ENCODE peak calls at places on chromosome 2, in eight cellular contexts. X is suprapubic skin, J is stomach, U is A549, P is sigmoid colon, D is esophagus muscularis mucosa, M is H1, K is HepG2. Y is an unnamed sample.

GRCh38 chr2:164621761-164622105 is 451 bp upstream of the GRB14 start:
- DNase-seq in K (no peak), D (no peak), X (no peak), M (peak; percentile 59), J (no peak), U (peak; percentile 35), P (no peak), Y (peak; percentile 8)

GRCh38 chr2:98374958-98375570 is 28.8 kb downstream of the CNGA3 start:
- DNase-seq in X (no peak), P (no peak), K (no peak), U (no peak), M (peak; percentile 31), J (no peak), D (no peak), Y (no peak)

GRCh38 chr2:228094377-228094921 is 87.0 kb downstream of the SPHKAP start:
- DNase-seq in J (no peak), K (no peak), D (no peak), M (no peak), X (no peak), U (no peak), P (no peak), Y (no peak)

GRCh38 chr2:1567556-1568344 is 154.5 kb downstream of the TPO start:
- DNase-seq in U (no peak), D (no peak), M (no peak), P (no peak), J (no peak), X (no peak), K (no peak), Y (no peak)

GRCh38 chr2:158953926-158954763 is 14.3 kb upstream of the TANC1 start:
- DNase-seq in J (peak; percentile 80), P (peak; percentile 95), X (peak; percentile 78), U (peak; percentile 87), K (peak; percentile 77), D (no peak), M (no peak), Y (peak; percentile 88)

GRCh38 chr2:105102963-105103421 is 65.1 kb downstream of the MRPS9 start:
- DNase-seq in P (no peak), J (no peak), M (peak; percentile 80), U (peak; percentile 14), K (peak; percentile 15), D (no peak), X (no peak), Y (no peak)

GRCh38 chr2:235866373-235866772 is 301.8 kb downstream of the GBX2 start:
- DNase-seq in M (no peak), D (no peak), P (no peak), X (no peak), J (no peak), K (no peak), U (no peak), Y (no peak)

GRCh38 chr2:143181494-143181893 is 52.3 kb downstream of the ARHGAP15 start:
- DNase-seq in U (no peak), M (no peak), J (no peak), X (no peak), P (no peak), K (no peak), D (no peak), Y (no peak)

GRCh38 chr2:106551466-106552130 is 64.4 kb downstream of the CD8B2 start:
- DNase-seq in X (no peak), J (no peak), U (no peak), M (no peak), K (peak; percentile 18), D (no peak), P (no peak), Y (no peak)

GRCh38 chr2:160075171-160075570 is 12.8 kb upstream of the PLA2R1 start:
- DNase-seq in D (no peak), J (peak; percentile 32), U (peak; percentile 13), M (no peak), P (no peak), X (peak; percentile 78), K (no peak), Y (no peak)
- TF ChIP-seq EP300 in D (no peak), J (no peak), U (no peak), M (no peak), P (no peak), X (no peak), K (no peak), Y (no peak)

DNA sequence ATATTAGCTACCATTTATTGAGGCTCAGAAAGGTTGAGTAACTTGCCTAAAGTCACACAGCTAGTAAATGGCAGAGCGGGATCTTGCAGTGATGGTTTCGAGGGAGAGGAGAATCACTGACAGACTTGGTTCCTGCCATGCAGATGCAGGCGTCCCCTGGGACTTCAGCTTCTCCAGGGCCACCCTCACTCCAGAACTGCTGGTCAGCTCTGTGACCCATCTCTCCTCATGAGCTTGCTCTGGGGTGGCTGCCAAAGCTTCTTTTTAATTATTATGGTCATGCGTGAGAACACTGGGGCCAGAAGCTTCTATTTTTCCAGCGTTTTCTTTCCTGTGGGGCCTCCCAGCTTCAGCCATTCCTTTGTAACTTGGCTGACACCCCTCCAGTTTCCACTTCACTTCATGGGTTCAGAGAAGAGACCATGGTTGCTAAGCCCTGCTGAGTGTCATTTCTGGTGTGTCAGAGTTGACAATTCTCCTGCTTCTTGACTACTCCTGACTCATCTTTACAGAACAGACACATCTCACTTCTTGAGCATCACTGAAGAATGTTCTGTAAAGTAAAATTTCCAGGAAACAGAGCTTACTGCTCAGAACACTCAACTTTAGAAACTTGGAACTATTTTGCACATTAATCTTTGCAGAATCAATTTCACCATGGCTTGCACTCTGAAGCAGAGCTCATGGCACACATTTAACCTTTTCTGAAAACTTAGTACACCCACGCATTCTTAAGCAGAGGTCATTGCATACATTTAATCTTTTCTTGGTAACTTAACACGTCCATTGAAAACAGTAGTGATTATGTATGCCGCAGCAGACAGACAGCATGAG is 70.4 kb downstream of the IL1R2 start:
- DNase-seq in J (no peak), X (peak; percentile 70), M (no peak), P (no peak), U (no peak), K (no peak), D (peak; percentile 89), Y (no peak)
- TF ChIP-seq EP300 in J (no peak), X (no peak), M (no peak), P (peak; percentile 71), U (no peak), K (no peak), D (peak; percentile 82), Y (peak; percentile 52)

DNA sequence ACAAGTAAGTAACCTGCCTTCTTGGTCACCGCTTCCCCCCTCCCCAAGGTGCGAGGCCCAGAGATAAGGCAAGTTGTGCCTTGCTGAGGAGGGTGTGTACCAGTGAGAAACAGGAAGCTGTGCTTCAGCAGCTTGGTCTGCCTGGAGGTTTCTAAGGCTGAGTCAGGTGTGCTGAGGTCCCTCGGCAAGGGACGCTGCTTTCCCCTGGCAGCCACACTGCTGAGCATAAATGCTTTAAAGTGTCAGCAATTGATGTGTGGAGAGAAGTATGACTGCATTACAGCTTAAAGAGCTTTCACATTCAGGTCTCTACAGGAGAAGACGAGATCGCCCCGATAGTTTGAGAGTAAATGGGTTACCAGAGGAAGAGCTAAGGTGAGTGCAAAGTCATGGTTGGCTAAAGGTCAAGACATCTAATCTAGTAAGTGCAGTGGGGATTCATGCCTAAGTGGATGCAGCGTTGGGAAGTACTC is 86.9 kb downstream of the LIMS1 start:
- DNase-seq in X (no peak), J (peak; percentile 71), U (peak; percentile 56), D (no peak), M (peak; percentile 58), K (no peak), P (no peak), Y (peak; percentile 58)
- TF ChIP-seq EP300 in X (no peak), J (no peak), U (no peak), D (no peak), M (no peak), K (no peak), P (no peak), Y (no peak)

GRCh38 chr2:136119717-136120675 is 2.0 kb upstream of the CXCR4 start:
- DNase-seq in P (no peak), D (no peak), X (no peak), K (no peak), M (no peak), U (no peak), J (no peak), Y (no peak)

GRCh38 chr2:136117391-136117841 is 533 bp downstream of the CXCR4 start:
- DNase-seq in K (no peak), X (no peak), J (peak; percentile 48), P (no peak), U (peak; percentile 52), D (no peak), M (no peak), Y (peak; percentile 35)

GRCh38 chr2:136116813-136117390 is 1.0 kb downstream of the CXCR4 start:
- DNase-seq in M (peak; percentile 63), P (no peak), U (peak; percentile 9), K (no peak), D (no peak), J (peak; percentile 42), X (no peak), Y (peak; percentile 44)

GRCh38 chr2:136117909-136118818 is at the start of gene CXCR4:
- DNase-seq in U (peak; percentile 47), M (peak; percentile 93), P (peak; percentile 77), J (peak; percentile 80), K (no peak), X (peak; percentile 68), D (peak; percentile 93), Y (peak; percentile 83)

GRCh38 chr2:136118819-136119716 is 1.1 kb upstream of the CXCR4 start:
- DNase-seq in K (no peak), D (no peak), P (peak; percentile 69), M (peak; percentile 64), J (peak; percentile 64), X (peak; percentile 74), U (no peak), Y (peak; percentile 82)
- TF ChIP-seq EP300 in K (no peak), D (no peak), P (no peak), M (no peak), J (no peak), X (no peak), U (no peak), Y (no peak)

GRCh38 chr2:237096201-237096600 is 10.5 kb downstream of the COPS8 start:
- DNase-seq in X (no peak), D (no peak), P (no peak), U (no peak), J (no peak), K (no peak), M (no peak), Y (no peak)

GRCh38 chr2:237099804-237100203 is 14.1 kb downstream of the COPS8 start:
- DNase-seq in X (no peak), M (no peak), P (no peak), U (no peak), K (no peak), J (no peak), D (no peak), Y (no peak)

GRCh38 chr2:237096911-237097310 is 11.2 kb downstream of the COPS8 start:
- DNase-seq in D (no peak), J (no peak), K (no peak), P (no peak), M (no peak), X (no peak), U (no peak), Y (no peak)

GRCh38 chr2:237097911-237098702 is 12.4 kb downstream of the COPS8 start:
- DNase-seq in D (no peak), J (no peak), X (no peak), U (peak; percentile 42), P (no peak), M (no peak), K (no peak), Y (no peak)

GRCh38 chr2:237097326-237097910 is 11.7 kb downstream of the COPS8 start:
- DNase-seq in X (no peak), K (no peak), D (no peak), M (no peak), P (no peak), U (no peak), J (no peak), Y (no peak)
- TF ChIP-seq EP300 in X (no peak), K (no peak), D (no peak), M (no peak), P (no peak), U (no peak), J (no peak), Y (no peak)

Y was measured in transverse colon.